ENCODE peak calls at places on chromosomes 1 and 21, in four cellular contexts. One of them, this sample, is unnamed.

GRCh38 chr1:77385551-77385950 is 103.7 kb downstream of the AK5 start:
- DNase-seq in retinal pigment epithelial cell: no peak
- DNase-seq in aorta: no peak
- DNase-seq in tibial nerve: no peak
- DNase-seq in this sample: no peak

GRCh38 chr1:51780927-51781326 is 97.6 kb downstream of the NRDC start:
- DNase-seq in retinal pigment epithelial cell: no peak
- DNase-seq in aorta: no peak
- DNase-seq in tibial nerve: no peak
- DNase-seq in this sample: no peak

GRCh38 chr1:162302246-162302645 is 74.4 kb downstream of the SPATA46 start:
- DNase-seq in retinal pigment epithelial cell: no peak
- DNase-seq in aorta: no peak
- DNase-seq in tibial nerve: no peak
- DNase-seq in this sample: no peak

GRCh38 chr1:6612641-6613360 is 730 bp upstream of the PHF13 start:
- DNase-seq in retinal pigment epithelial cell: no peak
- DNase-seq in aorta: peak; percentile 83
- DNase-seq in tibial nerve: peak; percentile 44
- DNase-seq in this sample: peak; percentile 60

GRCh38 chr1:94846286-94846685 is 26.1 kb downstream of the SLC44A3 start:
- DNase-seq in retinal pigment epithelial cell: peak; percentile 98
- DNase-seq in aorta: no peak
- DNase-seq in tibial nerve: no peak
- DNase-seq in this sample: no peak

GRCh38 chr1:187848321-187848720 is 1019.6 kb downstream of the PLA2G4A start:
- DNase-seq in retinal pigment epithelial cell: no peak
- DNase-seq in aorta: no peak
- DNase-seq in tibial nerve: no peak
- DNase-seq in this sample: no peak

GRCh38 chr1:55428944-55429931 is 214.1 kb upstream of the USP24 start:
- DNase-seq in retinal pigment epithelial cell: peak; percentile 100
- DNase-seq in aorta: peak; percentile 89
- DNase-seq in tibial nerve: peak; percentile 55
- DNase-seq in this sample: no peak

GRCh38 chr1:62321438-62321837 is 2.2 kb upstream of the KANK4 start:
- DNase-seq in retinal pigment epithelial cell: no peak
- DNase-seq in aorta: no peak
- DNase-seq in tibial nerve: no peak
- DNase-seq in this sample: no peak

GRCh38 chr21:18191139-18191538 is 53.5 kb upstream of the CHODL start:
- DNase-seq in retinal pigment epithelial cell: no peak
- DNase-seq in aorta: no peak
- DNase-seq in tibial nerve: no peak
- DNase-seq in this sample: no peak

GRCh38 chr1:56189946-56190920 is 389.1 kb downstream of the PLPP3 start:
- DNase-seq in retinal pigment epithelial cell: peak; percentile 2
- DNase-seq in aorta: no peak
- DNase-seq in tibial nerve: no peak
- DNase-seq in this sample: peak; percentile 33

GRCh38 chr1:117267232-117267774 is 56.6 kb upstream of the VTCN1 start:
- DNase-seq in retinal pigment epithelial cell: no peak
- DNase-seq in aorta: no peak
- DNase-seq in tibial nerve: no peak
- DNase-seq in this sample: no peak

GRCh38 chr1:13782634-13782995 is 82.6 kb downstream of the PRDM2 start:
- DNase-seq in retinal pigment epithelial cell: no peak
- DNase-seq in aorta: no peak
- DNase-seq in tibial nerve: no peak
- DNase-seq in this sample: no peak

GRCh38 chr1:13780780-13781179 is 80.8 kb downstream of the PRDM2 start:
- DNase-seq in retinal pigment epithelial cell: no peak
- DNase-seq in aorta: no peak
- DNase-seq in tibial nerve: no peak
- DNase-seq in this sample: no peak

GRCh38 chr1:13783551-13783950 is 83.6 kb downstream of the PRDM2 start:
- DNase-seq in retinal pigment epithelial cell: no peak
- DNase-seq in aorta: no peak
- DNase-seq in tibial nerve: no peak
- DNase-seq in this sample: no peak

GRCh38 chr1:13781228-13781627 is 81.2 kb downstream of the PRDM2 start:
- DNase-seq in retinal pigment epithelial cell: no peak
- DNase-seq in aorta: no peak
- DNase-seq in tibial nerve: no peak
- DNase-seq in this sample: no peak

DNA sequence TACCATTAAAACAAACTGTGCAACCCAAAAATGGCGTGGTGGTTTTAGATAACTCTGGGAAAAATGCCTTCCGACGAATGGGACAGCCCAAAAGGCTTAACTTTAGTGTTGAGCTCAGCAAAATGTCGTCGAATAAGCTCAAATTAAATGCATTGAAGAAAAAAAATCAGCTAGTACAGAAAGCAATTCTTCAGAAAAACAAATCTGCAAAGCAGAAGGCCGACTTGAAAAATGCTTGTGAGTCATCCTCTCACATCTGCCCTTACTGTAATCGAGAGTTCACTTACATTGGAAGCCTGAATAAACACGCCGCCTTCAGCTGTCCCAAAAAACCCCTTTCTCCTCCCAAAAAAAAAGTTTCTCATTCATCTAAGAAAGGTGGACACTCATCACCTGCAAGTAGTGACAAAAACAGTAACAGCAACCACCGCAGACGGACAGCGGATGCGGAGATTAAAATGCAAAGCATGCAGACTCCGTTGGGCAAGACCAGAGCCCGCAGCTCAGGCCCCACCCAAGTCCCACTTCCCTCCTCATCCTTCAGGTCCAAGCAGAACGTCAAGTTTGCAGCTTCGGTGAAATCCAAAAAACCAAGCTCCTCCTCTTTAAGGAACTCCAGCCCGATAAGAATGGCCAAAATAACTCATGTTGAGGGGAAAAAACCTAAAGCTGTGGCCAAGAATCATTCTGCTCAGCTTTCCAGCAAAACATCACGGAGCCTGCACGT is 82.1 kb downstream of the PRDM2 start:
- DNase-seq in retinal pigment epithelial cell: no peak
- DNase-seq in aorta: no peak
- DNase-seq in tibial nerve: peak; percentile 21
- DNase-seq in this sample: no peak
- H3K4me3 ChIP-seq in retinal pigment epithelial cell: no peak overlapping the region
- H3K4me3 ChIP-seq in aorta: no peak overlapping the region
- H3K4me3 ChIP-seq in tibial nerve: no peak overlapping the region
- H3K4me3 ChIP-seq in this sample: no peak overlapping the region

GRCh38 chr1:240602189-240602588 is 9.8 kb downstream of the GREM2 start:
- DNase-seq in retinal pigment epithelial cell: no peak
- DNase-seq in aorta: no peak
- DNase-seq in tibial nerve: no peak
- DNase-seq in this sample: no peak
- H3K4me3 ChIP-seq in retinal pigment epithelial cell: no peak overlapping the region
- H3K4me3 ChIP-seq in aorta: no peak overlapping the region
- H3K4me3 ChIP-seq in tibial nerve: no peak overlapping the region
- H3K4me3 ChIP-seq in this sample: no peak overlapping the region

DNA sequence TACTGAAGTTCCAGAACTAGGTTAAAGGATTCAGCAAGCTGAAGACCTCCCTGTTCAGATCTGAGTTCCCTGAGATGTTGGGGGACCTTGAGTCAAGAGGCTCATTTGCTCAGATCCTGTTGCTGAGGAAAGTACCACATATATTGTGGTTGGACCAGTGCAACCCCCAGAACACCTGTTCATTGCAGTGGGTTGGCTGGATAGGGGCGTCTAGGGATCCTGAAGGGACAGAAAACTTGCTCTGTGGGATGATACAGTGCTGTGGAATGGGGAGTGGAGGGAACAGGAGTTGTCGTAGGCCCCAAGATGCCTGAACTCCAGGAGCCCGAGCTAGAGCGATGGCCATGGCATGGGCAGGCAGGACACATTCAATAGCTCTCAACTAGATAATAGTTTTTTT is 24.6 kb upstream of the MAPKAPK2 start:
- DNase-seq in retinal pigment epithelial cell: no peak
- DNase-seq in aorta: no peak
- DNase-seq in tibial nerve: no peak
- DNase-seq in this sample: no peak
- H3K4me3 ChIP-seq in retinal pigment epithelial cell: no peak overlapping the region
- H3K4me3 ChIP-seq in aorta: no peak overlapping the region
- H3K4me3 ChIP-seq in tibial nerve: no peak overlapping the region
- H3K4me3 ChIP-seq in this sample: no peak overlapping the region

DNA sequence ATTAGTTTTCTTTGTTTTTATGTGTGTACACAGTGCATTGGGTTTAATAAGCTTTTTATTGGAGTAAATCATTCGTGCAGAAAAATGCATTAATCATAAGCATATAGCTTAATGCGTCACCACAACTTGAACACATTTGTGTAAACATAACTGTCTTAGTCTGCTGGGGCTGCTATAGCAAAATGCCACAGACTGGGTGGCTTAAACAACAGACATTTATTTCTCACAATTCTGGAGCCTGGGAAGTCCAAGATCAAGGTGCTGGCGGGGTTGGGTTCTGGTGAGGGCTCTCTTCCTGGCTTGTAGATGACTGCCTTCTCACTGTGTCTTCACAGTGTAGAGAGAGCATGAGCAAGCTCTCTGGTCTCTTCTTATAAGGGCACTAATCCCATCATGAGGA is 17.6 kb upstream of the SLC6A9 start:
- DNase-seq in retinal pigment epithelial cell: no peak
- DNase-seq in aorta: no peak
- DNase-seq in tibial nerve: no peak
- DNase-seq in this sample: no peak
- H3K4me3 ChIP-seq in retinal pigment epithelial cell: no peak overlapping the region
- H3K4me3 ChIP-seq in aorta: no peak overlapping the region
- H3K4me3 ChIP-seq in tibial nerve: no peak overlapping the region
- H3K4me3 ChIP-seq in this sample: no peak overlapping the region

GRCh38 chr1:12080773-12081556 is 17.9 kb downstream of the TNFRSF8 start:
- DNase-seq in retinal pigment epithelial cell: no peak
- DNase-seq in aorta: peak; percentile 59
- DNase-seq in tibial nerve: no peak
- DNase-seq in this sample: no peak

GRCh38 chr1:12080156-12080555 is 17.1 kb downstream of the TNFRSF8 start:
- DNase-seq in retinal pigment epithelial cell: no peak
- DNase-seq in aorta: peak; percentile 23
- DNase-seq in tibial nerve: no peak
- DNase-seq in this sample: no peak

GRCh38 chr1:12083766-12084165 is 20.7 kb downstream of the TNFRSF8 start:
- DNase-seq in retinal pigment epithelial cell: no peak
- DNase-seq in aorta: peak; percentile 6
- DNase-seq in tibial nerve: no peak
- DNase-seq in this sample: no peak

GRCh38 chr1:12082988-12083387 is 19.9 kb downstream of the TNFRSF8 start:
- DNase-seq in retinal pigment epithelial cell: no peak
- DNase-seq in aorta: no peak
- DNase-seq in tibial nerve: no peak
- DNase-seq in this sample: no peak

DNA sequence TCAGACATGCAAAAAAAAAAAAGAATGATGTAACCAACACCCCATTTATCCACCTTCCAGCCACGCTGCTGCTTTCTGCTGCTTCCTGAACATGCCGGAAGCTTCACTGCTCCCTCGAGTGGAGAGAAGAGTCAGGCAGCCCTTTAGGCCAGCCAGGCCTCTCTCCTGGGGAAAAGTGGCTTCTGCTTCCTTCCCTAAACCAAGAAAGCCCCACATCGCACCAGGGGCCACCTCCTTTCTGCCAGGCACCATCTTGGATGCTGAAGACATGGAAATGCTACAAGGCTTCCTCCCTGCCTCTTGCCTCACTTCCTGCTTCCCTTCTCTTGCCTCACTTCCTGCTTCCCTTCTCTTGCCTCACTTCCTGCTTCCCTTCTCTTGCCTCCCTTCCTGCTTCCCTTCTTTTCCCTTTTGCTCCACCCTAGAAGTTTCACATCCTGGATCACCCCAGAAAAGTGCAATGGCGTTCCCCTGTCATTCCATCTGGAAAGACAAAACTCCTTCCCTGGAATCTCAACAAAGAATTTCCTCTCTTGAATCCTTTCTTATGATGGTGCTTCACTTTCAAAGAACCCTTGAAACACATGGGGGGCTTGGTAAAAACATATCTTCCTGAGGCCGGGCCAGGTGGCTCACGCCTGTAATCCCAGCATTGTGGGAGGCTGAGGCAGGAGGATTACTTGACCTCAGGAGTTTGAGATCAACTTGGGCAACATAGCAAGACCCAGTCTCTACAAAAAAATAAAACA is 18.7 kb downstream of the TNFRSF8 start:
- DNase-seq in retinal pigment epithelial cell: no peak
- DNase-seq in aorta: peak; percentile 7
- DNase-seq in tibial nerve: no peak
- DNase-seq in this sample: no peak
- H3K4me3 ChIP-seq in retinal pigment epithelial cell: no peak overlapping the region
- H3K4me3 ChIP-seq in aorta: no peak overlapping the region
- H3K4me3 ChIP-seq in tibial nerve: no peak overlapping the region
- H3K4me3 ChIP-seq in this sample: no peak overlapping the region

DNA sequence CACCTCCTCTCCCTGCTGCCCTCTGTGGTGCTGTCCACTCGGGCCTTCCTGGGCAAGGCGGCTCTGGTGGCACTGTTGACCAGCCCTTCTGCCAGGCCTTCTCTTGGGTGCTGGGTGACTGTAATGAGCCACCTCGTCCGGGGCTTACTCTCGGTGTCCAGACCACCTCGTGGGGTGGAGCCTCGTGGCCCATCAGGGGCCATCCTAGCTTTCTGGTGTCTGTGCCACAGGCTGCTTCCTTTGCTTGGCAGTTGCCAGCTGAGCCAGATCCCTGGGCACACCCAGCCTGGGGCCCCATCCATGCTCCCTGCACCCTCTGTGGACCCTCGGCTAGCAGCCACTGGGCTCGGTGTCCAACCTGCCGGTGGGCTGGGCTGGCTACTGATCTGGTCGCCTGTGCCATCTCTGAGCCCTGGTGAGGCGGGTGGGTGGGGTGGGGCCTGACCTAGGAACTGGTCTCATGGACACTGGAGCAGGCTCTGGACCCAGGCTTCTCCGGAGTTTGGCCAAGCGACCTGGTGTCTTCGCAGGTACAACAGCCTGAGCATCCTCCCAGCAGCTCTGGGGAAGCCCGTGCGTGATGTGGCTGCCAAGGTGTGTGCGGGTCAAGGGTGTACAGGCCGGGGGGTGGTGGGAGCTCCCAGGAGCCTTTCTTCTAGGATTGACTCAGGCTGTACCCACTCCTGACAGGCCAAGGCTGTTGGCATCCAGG is 1.4 kb downstream of the PRXL2B start:
- DNase-seq in retinal pigment epithelial cell: no peak
- DNase-seq in aorta: peak; percentile 71
- DNase-seq in tibial nerve: no peak
- DNase-seq in this sample: no peak
- H3K4me3 ChIP-seq in retinal pigment epithelial cell: peak overlapping the region; percentile 64
- H3K4me3 ChIP-seq in aorta: no peak overlapping the region
- H3K4me3 ChIP-seq in tibial nerve: peak overlapping the region; percentile 56
- H3K4me3 ChIP-seq in this sample: peak overlapping the region; percentile 65

DNA sequence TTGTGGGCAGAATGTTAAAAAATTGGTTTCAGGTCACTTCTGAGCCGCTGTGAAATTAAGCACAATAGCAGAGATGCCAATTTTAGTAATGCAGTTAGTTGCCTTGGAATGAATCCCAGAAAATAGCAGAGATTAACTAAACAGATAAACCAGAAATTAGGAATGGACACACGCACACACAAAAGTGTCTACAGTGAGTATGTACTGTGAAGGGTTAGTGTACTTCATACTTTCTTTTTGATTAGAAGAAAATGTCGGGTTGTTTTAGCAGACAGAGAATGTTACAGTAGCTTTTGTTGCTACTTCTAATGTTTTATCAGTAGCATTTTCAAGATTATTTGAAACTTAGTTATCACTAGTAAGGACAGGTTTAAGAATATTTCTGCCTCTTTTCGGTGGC is 106.7 kb downstream of the LEPR start:
- DNase-seq in retinal pigment epithelial cell: no peak
- DNase-seq in aorta: no peak
- DNase-seq in tibial nerve: no peak
- DNase-seq in this sample: no peak
- H3K4me3 ChIP-seq in retinal pigment epithelial cell: no peak overlapping the region
- H3K4me3 ChIP-seq in aorta: peak overlapping the region; percentile 23
- H3K4me3 ChIP-seq in tibial nerve: no peak overlapping the region
- H3K4me3 ChIP-seq in this sample: no peak overlapping the region

GRCh38 chr1:66444438-66445265 is 89.3 kb upstream of the SGIP1 start:
- DNase-seq in retinal pigment epithelial cell: no peak
- DNase-seq in aorta: no peak
- DNase-seq in tibial nerve: no peak
- DNase-seq in this sample: no peak
- H3K4me3 ChIP-seq in retinal pigment epithelial cell: no peak overlapping the region
- H3K4me3 ChIP-seq in aorta: no peak overlapping the region
- H3K4me3 ChIP-seq in tibial nerve: no peak overlapping the region
- H3K4me3 ChIP-seq in this sample: no peak overlapping the region